ENCODE peak calls at places on chromosomes 4 and X, in five cellular contexts. One of them, this sample, is unnamed.

GRCh38 chr4:1504786-1505500 is 98.7 kb upstream of the NKX1-1 start:
- DNase-seq in IMR-90: no peak
- DNase-seq in transverse colon: peak; percentile 1
- DNase-seq in thyroid gland: peak; percentile 0
- DNase-seq in endothelial cell of umbilical vein: no peak
- DNase-seq in this sample: no peak

GRCh38 chrX:78357342-78358055 is 30.1 kb upstream of the CYSLTR1 start:
- DNase-seq in IMR-90: no peak
- DNase-seq in transverse colon: no peak
- DNase-seq in thyroid gland: no peak
- DNase-seq in endothelial cell of umbilical vein: no peak
- DNase-seq in this sample: no peak

GRCh38 chr4:105894570-105895323 is 524 bp upstream of the NPNT start:
- DNase-seq in IMR-90: no peak
- DNase-seq in transverse colon: peak; percentile 61
- DNase-seq in thyroid gland: peak; percentile 86
- DNase-seq in endothelial cell of umbilical vein: no peak
- DNase-seq in this sample: no peak

GRCh38 chrX:55056820-55057690 is 17.8 kb upstream of the PAGE2B start:
- DNase-seq in IMR-90: peak; percentile 19
- DNase-seq in transverse colon: no peak
- DNase-seq in thyroid gland: no peak
- DNase-seq in endothelial cell of umbilical vein: peak; percentile 81
- DNase-seq in this sample: no peak

GRCh38 chrX:9534686-9535085 is 69.8 kb downstream of the TBL1X start:
- DNase-seq in IMR-90: peak; percentile 19
- DNase-seq in transverse colon: no peak
- DNase-seq in thyroid gland: no peak
- DNase-seq in endothelial cell of umbilical vein: no peak
- DNase-seq in this sample: no peak

GRCh38 chr4:129218897-129219296 is 122.9 kb downstream of the C4orf33 start:
- DNase-seq in IMR-90: peak; percentile 1
- DNase-seq in transverse colon: no peak
- DNase-seq in thyroid gland: no peak
- DNase-seq in endothelial cell of umbilical vein: peak; percentile 27
- DNase-seq in this sample: no peak

GRCh38 chrX:71533850-71534515 is 1.1 kb downstream of the OGT start:
- DNase-seq in IMR-90: peak; percentile 32
- DNase-seq in transverse colon: peak; percentile 48
- DNase-seq in thyroid gland: peak; percentile 48
- DNase-seq in endothelial cell of umbilical vein: peak; percentile 52
- DNase-seq in this sample: peak; percentile 34

GRCh38 chr4:53490965-53491622 is 100.2 kb downstream of the LNX1 start:
- DNase-seq in IMR-90: peak; percentile 93
- DNase-seq in transverse colon: peak; percentile 30
- DNase-seq in thyroid gland: peak; percentile 58
- DNase-seq in endothelial cell of umbilical vein: peak; percentile 85
- DNase-seq in this sample: peak; percentile 38

GRCh38 chrX:55127692-55128091 is 38.9 kb downstream of the PAGE2 start:
- DNase-seq in IMR-90: no peak
- DNase-seq in transverse colon: no peak
- DNase-seq in thyroid gland: no peak
- DNase-seq in endothelial cell of umbilical vein: no peak
- DNase-seq in this sample: no peak

GRCh38 chrX:3504916-3505315 is 158.5 kb upstream of the MXRA5 start:
- DNase-seq in IMR-90: no peak
- DNase-seq in transverse colon: no peak
- DNase-seq in thyroid gland: no peak
- DNase-seq in endothelial cell of umbilical vein: no peak
- DNase-seq in this sample: no peak

DNA sequence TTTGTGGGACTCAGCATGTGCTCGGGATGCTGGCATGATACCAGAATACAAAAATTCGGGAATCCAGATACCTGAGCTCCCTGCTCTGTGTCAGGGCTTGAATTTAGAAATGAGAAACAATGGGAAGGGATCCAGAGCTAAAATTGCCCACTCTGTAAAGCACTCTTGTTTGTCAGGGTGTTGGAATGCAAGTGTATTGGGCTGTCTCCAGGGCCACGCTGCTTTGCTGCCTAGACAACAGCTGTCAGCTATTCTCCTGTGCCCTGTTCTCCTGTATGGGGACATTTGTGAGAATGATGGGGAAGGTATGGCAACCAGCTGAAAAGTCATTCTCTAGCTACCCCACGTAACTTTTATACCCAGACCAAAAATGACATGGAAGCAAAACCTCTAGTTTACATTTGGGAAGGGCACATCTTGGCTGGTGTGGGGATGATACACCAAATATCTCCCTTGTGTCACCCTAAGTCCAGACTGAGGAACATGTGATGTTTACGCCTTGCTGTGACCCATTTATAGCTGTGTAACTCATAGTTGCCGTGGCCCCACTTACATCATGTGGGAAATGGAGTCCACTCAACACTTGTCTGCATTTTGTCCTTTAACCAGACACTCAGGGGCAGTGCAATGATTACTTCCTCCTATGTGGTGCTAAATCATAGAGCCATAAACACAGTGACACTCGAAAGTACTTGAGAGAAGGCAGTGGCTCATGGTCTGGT is 46.6 kb downstream of the SMPX start:
- DNase-seq in IMR-90: no peak
- DNase-seq in transverse colon: no peak
- DNase-seq in thyroid gland: no peak
- DNase-seq in endothelial cell of umbilical vein: no peak
- DNase-seq in this sample: no peak
- H3K27ac ChIP-seq in IMR-90: no peak overlapping the region
- H3K27ac ChIP-seq in transverse colon: no peak overlapping the region
- H3K27ac ChIP-seq in thyroid gland: no peak overlapping the region
- H3K27ac ChIP-seq in endothelial cell of umbilical vein: no peak overlapping the region
- H3K27ac ChIP-seq in this sample: no peak overlapping the region

GRCh38 chr4:38865445-38865844 is 2.2 kb upstream of the FAM114A1 start:
- DNase-seq in IMR-90: no peak
- DNase-seq in transverse colon: peak; percentile 61
- DNase-seq in thyroid gland: no peak
- DNase-seq in endothelial cell of umbilical vein: no peak
- DNase-seq in this sample: peak; percentile 28
- TF ChIP-seq POLR2A in IMR-90: no peak
- TF ChIP-seq POLR2A in transverse colon: peak; percentile 43
- TF ChIP-seq POLR2A in thyroid gland: no peak
- TF ChIP-seq POLR2A in endothelial cell of umbilical vein: no peak
- TF ChIP-seq POLR2A in this sample: no peak

GRCh38 chr4:40525811-40526598 is 103.7 kb downstream of the RBM47 start:
- DNase-seq in IMR-90: peak; percentile 88
- DNase-seq in transverse colon: no peak
- DNase-seq in thyroid gland: peak; percentile 81
- DNase-seq in endothelial cell of umbilical vein: no peak
- DNase-seq in this sample: peak; percentile 53
- H3K27ac ChIP-seq in IMR-90: peak overlapping the region; percentile 63
- H3K27ac ChIP-seq in transverse colon: peak overlapping the region; percentile 51
- H3K27ac ChIP-seq in thyroid gland: peak overlapping the region; percentile 99
- H3K27ac ChIP-seq in endothelial cell of umbilical vein: no peak overlapping the region
- H3K27ac ChIP-seq in this sample: peak overlapping the region; percentile 77

GRCh38 chrX:51892921-51893745 is at the start of gene MAGED1:
- DNase-seq in IMR-90: peak; percentile 95
- DNase-seq in transverse colon: peak; percentile 86
- DNase-seq in thyroid gland: peak; percentile 92
- DNase-seq in endothelial cell of umbilical vein: peak; percentile 98
- DNase-seq in this sample: peak; percentile 89
- TF ChIP-seq POLR2A in IMR-90: peak; percentile 97
- TF ChIP-seq POLR2A in transverse colon: peak; percentile 51
- TF ChIP-seq POLR2A in thyroid gland: peak; percentile 85
- TF ChIP-seq POLR2A in endothelial cell of umbilical vein: peak; percentile 92
- TF ChIP-seq POLR2A in this sample: no peak